ENCODE peak calls at places on chromosomes 16 and 17, in ten cellular contexts. R, P, B, L, H, S, U, X, W and I are unnamed samples.

GRCh38 chr17:14747576-14747940 is 446.7 kb downstream of the HS3ST3B1 start:
- DNase-seq in R (no peak), P (no peak), B (no peak), L (no peak), H (no peak), S (peak; percentile 32), U (no peak), X (no peak), W (no peak), I (no peak)

GRCh38 chr17:42189651-42189965 is 4.4 kb upstream of the HCRT start:
- DNase-seq in R (no peak), P (no peak), B (no peak), L (no peak), H (no peak), S (no peak), U (no peak), X (no peak), W (no peak), I (no peak)

GRCh38 chr16:57606847-57607501 is 21.5 kb upstream of the ADGRG1 start:
- DNase-seq in R (no peak), P (no peak), B (no peak), L (no peak), H (no peak), S (no peak), U (no peak), X (no peak), W (no peak), I (no peak)

GRCh38 chr17:75325827-75326586 is 36.8 kb upstream of the SLC25A19 start:
- DNase-seq in R (no peak), P (no peak), B (no peak), L (no peak), H (no peak), S (peak; percentile 93), U (no peak), X (no peak), W (no peak), I (no peak)

GRCh38 chr16:24497405-24497804 is 42.0 kb upstream of the RBBP6 start:
- DNase-seq in R (no peak), P (peak; percentile 20), B (no peak), L (no peak), H (no peak), S (peak; percentile 23), U (no peak), X (no peak), W (no peak), I (no peak)

GRCh38 chr16:74605746-74606520 is 981 bp downstream of the GLG1 start:
- DNase-seq in R (no peak), P (no peak), B (no peak), L (no peak), H (no peak), S (no peak), U (no peak), X (no peak), W (no peak), I (peak; percentile 37)

GRCh38 chr17:43608313-43608712 is 53.4 kb downstream of the MEOX1 start:
- DNase-seq in R (no peak), P (peak; percentile 27), B (no peak), L (no peak), H (no peak), S (peak; percentile 12), U (peak; percentile 80), X (no peak), W (no peak), I (no peak)

GRCh38 chr16:50810241-50810965 is 68.5 kb downstream of the CYLD start:
- DNase-seq in R (no peak), P (no peak), B (no peak), L (no peak), H (no peak), S (no peak), U (no peak), X (no peak), W (no peak), I (no peak)

GRCh38 chr17:40447148-40447644 is 3.9 kb downstream of the IGFBP4 start:
- DNase-seq in R (no peak), P (no peak), B (no peak), L (no peak), H (no peak), S (peak; percentile 48), U (no peak), X (no peak), W (no peak), I (no peak)

GRCh38 chr17:76179496-76180467 is 38.7 kb upstream of the FOXJ1 start:
- DNase-seq in R (no peak), P (peak; percentile 47), B (no peak), L (no peak), H (no peak), S (peak; percentile 47), U (peak; percentile 47), X (peak; percentile 16), W (no peak), I (no peak)

GRCh38 chr17:45430006-45430737 is 2.5 kb downstream of the ARHGAP27 start:
- DNase-seq in R (no peak), P (no peak), B (no peak), L (no peak), H (no peak), S (no peak), U (no peak), X (no peak), W (no peak), I (no peak)

GRCh38 chr16:81127051-81127450 is 30.9 kb upstream of the GCSH start:
- DNase-seq in R (no peak), P (peak; percentile 51), B (no peak), L (no peak), H (no peak), S (no peak), U (no peak), X (no peak), W (no peak), I (no peak)

GRCh38 chr17:74431568-74432483 is at the start of gene GPRC5C:
- DNase-seq in R (peak; percentile 77), P (peak; percentile 97), B (no peak), L (peak; percentile 63), H (peak; percentile 96), S (peak; percentile 76), U (peak; percentile 75), X (no peak), W (peak; percentile 86), I (peak; percentile 49)

GRCh38 chr17:49963277-49963625 is 5.7 kb upstream of the DLX4 start:
- DNase-seq in R (no peak), P (no peak), B (no peak), L (no peak), H (no peak), S (no peak), U (no peak), X (no peak), W (no peak), I (no peak)